ENCODE peak calls at places on chromosomes 2 and 18, in eight cellular contexts. U is cardiac muscle cell; H is RPMI7951; V is HEK293T; X is choroid plexus epithelial cell; B is epithelial cell of prostate; P is activated naive CD4-positive, alpha-beta T cell treated with anti-CD3 and anti-CD28 coated beads for 36 hours; K is amniotic epithelial cell. D is an unnamed sample.
A peak's percentile ranks its signal among the peaks of the same experiment; 100 is the strongest.

GRCh38 chr2:49153231-49153630 is 1.1 kb downstream of the FSHR start:
- DNase-seq in U (no peak), H (no peak), V (no peak), X (no peak), B (no peak), P (no peak), K (no peak), D (no peak)

GRCh38 chr18:11176416-11176815 is 27.0 kb upstream of the PIEZO2 start:
- DNase-seq in U (no peak), H (peak; percentile 36), V (no peak), X (no peak), B (no peak), P (no peak), K (peak; percentile 44), D (no peak)

GRCh38 chr2:69931832-69932595 is 17.1 kb downstream of the MXD1 start:
- DNase-seq in U (no peak), H (no peak), V (no peak), X (no peak), B (no peak), P (no peak), K (no peak), D (peak; percentile 57)

GRCh38 chr2:70086838-70087702 is at the start of gene PCBP1:
- DNase-seq in U (peak; percentile 96), H (peak; percentile 92), V (peak; percentile 92), X (peak; percentile 98), B (peak; percentile 76), P (peak; percentile 96), K (peak; percentile 95), D (peak; percentile 99)

GRCh38 chr2:6492573-6492972 is 373.1 kb downstream of the CMPK2 start:
- DNase-seq in U (no peak), H (no peak), V (no peak), X (no peak), B (no peak), P (no peak), K (no peak), D (no peak)

GRCh38 chr18:8794133-8794986 is 89.0 kb downstream of the MTCL1 start:
- DNase-seq in U (no peak), H (peak; percentile 74), V (peak; percentile 9), X (peak; percentile 58), B (peak; percentile 36), P (no peak), K (peak; percentile 43), D (no peak)

GRCh38 chr18:23591011-23591410 is 4.7 kb upstream of the NPC1 start:
- DNase-seq in U (no peak), H (no peak), V (no peak), X (peak; percentile 28), B (no peak), P (no peak), K (no peak), D (no peak)

GRCh38 chr2:168528469-168528868 is 72.4 kb downstream of the CERS6 start:
- DNase-seq in U (no peak), H (no peak), V (no peak), X (peak; percentile 73), B (no peak), P (no peak), K (peak; percentile 59), D (no peak)

GRCh38 chr2:239192456-239192855 is 208.4 kb downstream of the HDAC4 start:
- DNase-seq in U (no peak), H (no peak), V (no peak), X (no peak), B (no peak), P (no peak), K (no peak), D (no peak)

GRCh38 chr2:52387937-52388590 is 1356.1 kb upstream of the NRXN1 start:
- DNase-seq in U (no peak), H (no peak), V (no peak), X (no peak), B (no peak), P (no peak), K (no peak), D (no peak)

GRCh38 chr2:23940976-23941605 is 828 bp downstream of the UBXN2A start:
- DNase-seq in U (no peak), H (no peak), V (no peak), X (peak; percentile 50), B (no peak), P (no peak), K (peak; percentile 64), D (no peak)

GRCh38 chr2:80496770-80497169 is 192.2 kb upstream of the LRRTM1 start:
- DNase-seq in U (no peak), H (peak; percentile 31), V (no peak), X (peak; percentile 71), B (peak; percentile 29), P (no peak), K (peak; percentile 77), D (no peak)

GRCh38 chr2:168613510-168613909 is 157.4 kb downstream of the CERS6 start:
- DNase-seq in U (no peak), H (no peak), V (no peak), X (no peak), B (peak; percentile 34), P (no peak), K (no peak), D (no peak)

GRCh38 chr2:152546230-152546837 is 170.9 kb downstream of the PRPF40A start:
- DNase-seq in U (no peak), H (peak; percentile 23), V (no peak), X (no peak), B (no peak), P (no peak), K (no peak), D (no peak)

GRCh38 chr2:41510108-41510507 is 537.7 kb upstream of the PKDCC start:
- DNase-seq in U (no peak), H (no peak), V (no peak), X (no peak), B (no peak), P (no peak), K (no peak), D (no peak)

GRCh38 chr2:13919981-13920382 is 712.5 kb upstream of the LRATD1 start:
- DNase-seq in U (no peak), H (no peak), V (no peak), X (peak; percentile 2), B (peak; percentile 27), P (no peak), K (no peak), D (no peak)

GRCh38 chr18:4638680-4639079 is 183.6 kb upstream of the DLGAP1 start:
- DNase-seq in U (no peak), H (no peak), V (no peak), X (no peak), B (no peak), P (no peak), K (no peak), D (no peak)

GRCh38 chr2:20130821-20131645 is 79.6 kb upstream of the LAPTM4A start:
- DNase-seq in U (no peak), H (peak; percentile 57), V (no peak), X (peak; percentile 35), B (no peak), P (no peak), K (peak; percentile 23), D (no peak)

GRCh38 chr2:51165534-51166260 is 133.8 kb upstream of the NRXN1 start:
- DNase-seq in U (no peak), H (no peak), V (no peak), X (peak; percentile 63), B (no peak), P (no peak), K (peak; percentile 3), D (no peak)

GRCh38 chr2:163401481-163401880 is 334.3 kb downstream of the FIGN start:
- DNase-seq in U (no peak), H (peak; percentile 28), V (no peak), X (peak; percentile 87), B (no peak), P (no peak), K (peak; percentile 69), D (no peak)

GRCh38 chr2:240424341-240425235 is 10.9 kb upstream of the GPC1 start:
- DNase-seq in U (no peak), H (no peak), V (no peak), X (no peak), B (no peak), P (no peak), K (no peak), D (no peak)